ENCODE peak calls at places on chromosomes 4 and X, in eight cellular contexts. G is A549, U is GM13977, R is endothelial cell, A is Calu3, W is GM12865, N is heart left ventricle, L is lower lobe of right lung. B is an unnamed sample.

GRCh38 chrX:48475295-48475694 is 704 bp upstream of the FTSJ1 start:
- DNase-seq in G (no peak), U (no peak), R (no peak), A (peak), W (no peak), N (no peak), L (no peak), B (no peak)

GRCh38 chr4:42673084-42673429 is 16.2 kb upstream of the ATP8A1 start:
- DNase-seq in G (no peak), U (no peak), R (no peak), A (no peak), W (no peak), N (peak), L (peak), B (no peak)

GRCh38 chrX:31200430-31200829 is 128.6 kb upstream of the FTHL17 start:
- DNase-seq in G (no peak), U (no peak), R (no peak), A (no peak), W (no peak), N (no peak), L (no peak), B (no peak)

GRCh38 chr4:98939892-98940298 is 11.0 kb upstream of the EIF4E start:
- DNase-seq in G (peak), U (no peak), R (peak), A (peak), W (peak), N (no peak), L (no peak), B (peak)

GRCh38 chrX:106862972-106863688 is 40.0 kb downstream of the RIPPLY1 start:
- DNase-seq in G (peak), U (peak), R (peak), A (peak), W (peak), N (no peak), L (no peak), B (no peak)

GRCh38 chrX:107561468-107562215 is 66.7 kb upstream of the PRPS1 start:
- DNase-seq in G (no peak), U (no peak), R (no peak), A (no peak), W (no peak), N (no peak), L (no peak), B (no peak)

GRCh38 chr4:61918507-61919462 is 718.7 kb downstream of the ADGRL3 start:
- DNase-seq in G (no peak), U (no peak), R (no peak), A (no peak), W (no peak), N (no peak), L (no peak), B (no peak)

GRCh38 chr4:10403633-10404445 is 53.4 kb downstream of the ZNF518B start:
- DNase-seq in G (peak), U (peak), R (peak), A (peak), W (peak), N (no peak), L (no peak), B (peak)

GRCh38 chr4:55933611-55934010 is 15.1 kb upstream of the CEP135 start:
- DNase-seq in G (no peak), U (no peak), R (no peak), A (no peak), W (no peak), N (no peak), L (no peak), B (no peak)

GRCh38 chrX:131728295-131729145 is 184.6 kb downstream of the OR13H1 start:
- DNase-seq in G (peak), U (peak), R (no peak), A (no peak), W (no peak), N (no peak), L (no peak), B (no peak)

GRCh38 chr4:113293043-113293560 is 243.6 kb downstream of the ANK2 start:
- DNase-seq in G (no peak), U (no peak), R (no peak), A (no peak), W (no peak), N (no peak), L (no peak), B (peak)

GRCh38 chr4:155433636-155434360 is 57.0 kb upstream of the MAP9 start:
- DNase-seq in G (peak), U (no peak), R (no peak), A (no peak), W (no peak), N (no peak), L (no peak), B (peak)

GRCh38 chrX:66110112-66110511 is 53.9 kb upstream of the HEPH start:
- DNase-seq in G (peak), U (peak), R (peak), A (no peak), W (peak), N (peak), L (no peak), B (no peak)

GRCh38 chrX:19332983-19333382 is 10.7 kb upstream of the PDHA1 start:
- DNase-seq in G (no peak), U (no peak), R (no peak), A (no peak), W (no peak), N (peak), L (no peak), B (no peak)

GRCh38 chr4:101355246-101355645 is 7.9 kb upstream of the PPP3CA start:
- DNase-seq in G (no peak), U (peak), R (no peak), A (no peak), W (peak), N (no peak), L (no peak), B (no peak)

GRCh38 chr4:83582289-83582756 is 46.4 kb downstream of the GPAT3 start:
- DNase-seq in G (peak), U (no peak), R (no peak), A (peak), W (peak), N (peak), L (no peak), B (no peak)

GRCh38 chrX:151397741-151398070 is 700 bp downstream of the VMA21 start:
- DNase-seq in G (peak), U (peak), R (no peak), A (no peak), W (peak), N (no peak), L (no peak), B (no peak)

GRCh38 chrX:132967049-132967448 is 8.6 kb upstream of the HS6ST2 start:
- DNase-seq in G (no peak), U (no peak), R (no peak), A (no peak), W (no peak), N (no peak), L (no peak), B (no peak)

GRCh38 chr4:174278467-174278866 is 5.0 kb downstream of the FBXO8 start:
- DNase-seq in G (no peak), U (no peak), R (no peak), A (no peak), W (no peak), N (no peak), L (no peak), B (no peak)

GRCh38 chr4:174198396-174199179 is 84.9 kb downstream of the FBXO8 start:
- DNase-seq in G (peak), U (no peak), R (no peak), A (no peak), W (no peak), N (no peak), L (no peak), B (peak)

GRCh38 chr4:110663738-110664444 is 41.0 kb upstream of the PITX2 start:
- DNase-seq in G (peak), U (no peak), R (no peak), A (no peak), W (no peak), N (no peak), L (no peak), B (peak)

GRCh38 chrX:1487401-1487800 is 34.7 kb upstream of the ASMTL start:
- DNase-seq in G (no peak), U (no peak), R (no peak), A (no peak), W (no peak), N (peak), L (no peak), B (no peak)

GRCh38 chrX:128676651-128677050 is 624.4 kb upstream of the ACTRT1 start:
- DNase-seq in G (no peak), U (no peak), R (no peak), A (no peak), W (no peak), N (no peak), L (no peak), B (no peak)

GRCh38 chr4:168716411-168717129 is 219.7 kb downstream of the PALLD start:
- DNase-seq in G (no peak), U (no peak), R (no peak), A (no peak), W (no peak), N (no peak), L (no peak), B (no peak)

GRCh38 chrX:132270699-132271098 is 51.5 kb upstream of the RAP2C start:
- DNase-seq in G (no peak), U (no peak), R (no peak), A (no peak), W (no peak), N (peak), L (no peak), B (peak)

GRCh38 chr4:42420120-42420519 is 22.8 kb downstream of the SHISA3 start:
- DNase-seq in G (no peak), U (no peak), R (no peak), A (no peak), W (no peak), N (no peak), L (no peak), B (no peak)

GRCh38 chr4:111136438-111136837 is 513.6 kb upstream of the PITX2 start:
- DNase-seq in G (peak), U (no peak), R (no peak), A (peak), W (peak), N (no peak), L (no peak), B (peak)

GRCh38 chr4:101981756-101982155 is 191.2 kb downstream of the BANK1 start:
- DNase-seq in G (no peak), U (no peak), R (no peak), A (peak), W (no peak), N (no peak), L (no peak), B (no peak)

GRCh38 chr4:53185853-53186590 is 179.8 kb downstream of the SCFD2 start:
- DNase-seq in G (no peak), U (no peak), R (no peak), A (no peak), W (no peak), N (no peak), L (no peak), B (peak)

GRCh38 chr4:70704333-70705145 is 16.2 kb downstream of the UTP3 start:
- DNase-seq in G (peak), U (peak), R (peak), A (peak), W (peak), N (peak), L (peak), B (peak)

GRCh38 chrX:11257290-11257689 is 35.9 kb upstream of the AMELX start:
- DNase-seq in G (no peak), U (no peak), R (no peak), A (no peak), W (no peak), N (no peak), L (no peak), B (no peak)

GRCh38 chr4:179521937-179522336 is 2079.7 kb upstream of the AGA start:
- DNase-seq in G (no peak), U (no peak), R (no peak), A (no peak), W (no peak), N (no peak), L (no peak), B (no peak)

GRCh38 chrX:3066555-3066954 is 25.3 kb downstream of the ARSF start:
- DNase-seq in G (no peak), U (no peak), R (no peak), A (peak), W (no peak), N (peak), L (no peak), B (no peak)

GRCh38 chr4:151012836-151013235 is 2.2 kb downstream of the LRBA start:
- DNase-seq in G (no peak), U (no peak), R (no peak), A (peak), W (peak), N (no peak), L (no peak), B (no peak)

GRCh38 chr4:165027762-165028402 is 3.9 kb upstream of the TRIM60 start:
- DNase-seq in G (no peak), U (no peak), R (no peak), A (no peak), W (no peak), N (no peak), L (no peak), B (no peak)

GRCh38 chr4:156676116-156676851 is 295.3 kb downstream of the PDGFC start:
- DNase-seq in G (no peak), U (no peak), R (no peak), A (no peak), W (no peak), N (no peak), L (no peak), B (no peak)

GRCh38 chr4:25144870-25145481 is 15.3 kb downstream of the SEPSECS start:
- DNase-seq in G (peak), U (peak), R (no peak), A (no peak), W (peak), N (no peak), L (no peak), B (peak)

GRCh38 chr4:147578057-147578476 is 39.1 kb upstream of the TMEM184C start:
- DNase-seq in G (peak), U (no peak), R (no peak), A (peak), W (peak), N (no peak), L (no peak), B (peak)

DNA sequence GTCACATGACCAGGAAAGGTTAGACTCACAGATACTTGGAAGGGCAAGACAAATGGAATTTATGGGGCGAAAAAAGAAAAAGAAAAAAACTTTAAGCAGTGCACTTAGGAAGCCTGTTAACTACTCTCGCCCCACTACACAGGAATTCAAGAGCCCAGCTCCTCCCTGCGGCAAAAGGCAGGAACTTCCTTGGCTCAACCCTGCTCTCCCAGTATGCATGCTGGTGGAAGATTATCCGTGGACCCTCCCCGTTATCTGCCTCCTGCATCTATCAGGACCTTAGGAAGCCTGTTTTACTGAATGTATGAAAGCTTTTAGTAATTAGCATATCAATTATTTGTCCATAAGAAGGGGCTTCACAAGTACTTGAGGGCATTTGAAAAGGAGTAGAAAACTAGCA is 40.1 kb upstream of the RPA4 start:
- DNase-seq in G (no peak), U (no peak), R (peak), A (no peak), W (no peak), N (no peak), L (no peak), B (no peak)
- TF ChIP-seq CTCF in G (no peak), U (no peak), R (no peak), A (no peak), W (no peak), N (peak), L (no peak), B (no peak)

GRCh38 chrX:155954793-155955192 is 42.7 kb upstream of the IL9R start:
- DNase-seq in G (no peak), U (no peak), R (no peak), A (no peak), W (no peak), N (no peak), L (no peak), B (no peak)
- TF ChIP-seq CTCF in G (no peak), U (no peak), R (no peak), A (no peak), W (no peak), N (no peak), L (no peak), B (no peak)

DNA sequence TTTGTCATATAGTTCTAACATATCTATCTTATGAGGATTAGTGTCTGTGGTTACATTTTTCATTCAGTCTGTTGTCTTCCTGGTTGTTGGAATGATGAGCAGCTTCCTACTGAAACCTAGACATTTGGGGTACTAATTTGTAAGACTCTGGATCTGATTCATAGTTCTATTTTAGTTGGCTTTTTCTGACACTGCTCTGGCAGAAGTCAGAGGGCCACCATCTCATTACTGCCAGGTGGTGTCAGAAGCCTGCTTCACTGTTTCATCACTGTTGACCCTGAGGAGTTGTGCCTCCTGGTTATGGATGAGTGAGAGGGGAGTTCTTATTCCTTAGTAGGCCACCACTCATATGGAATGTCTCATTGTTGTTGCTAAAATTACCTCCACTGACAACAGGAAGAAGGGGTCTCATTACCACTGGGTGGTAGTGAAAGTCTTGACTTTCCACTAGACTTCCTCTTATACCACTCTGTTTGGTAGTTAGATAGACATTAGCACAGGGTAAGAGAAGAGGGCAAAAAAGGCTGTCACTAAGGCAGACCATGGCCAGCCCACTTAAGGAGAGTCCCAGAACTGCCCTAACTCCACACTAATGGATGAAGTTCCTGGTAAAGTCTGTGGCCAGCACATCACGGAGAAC is 395.2 kb downstream of the SPOCK3 start:
- DNase-seq in G (no peak), U (peak), R (no peak), A (no peak), W (peak), N (no peak), L (no peak), B (no peak)
- TF ChIP-seq CTCF in G (no peak), U (no peak), R (no peak), A (no peak), W (no peak), N (no peak), L (no peak), B (no peak)

GRCh38 chr4:84901173-84901572 is 65.3 kb downstream of the WDFY3 start:
- DNase-seq in G (no peak), U (no peak), R (no peak), A (no peak), W (no peak), N (no peak), L (no peak), B (no peak)
- TF ChIP-seq CTCF in G (no peak), U (no peak), R (no peak), A (no peak), W (no peak), N (no peak), L (no peak), B (peak)

DNA sequence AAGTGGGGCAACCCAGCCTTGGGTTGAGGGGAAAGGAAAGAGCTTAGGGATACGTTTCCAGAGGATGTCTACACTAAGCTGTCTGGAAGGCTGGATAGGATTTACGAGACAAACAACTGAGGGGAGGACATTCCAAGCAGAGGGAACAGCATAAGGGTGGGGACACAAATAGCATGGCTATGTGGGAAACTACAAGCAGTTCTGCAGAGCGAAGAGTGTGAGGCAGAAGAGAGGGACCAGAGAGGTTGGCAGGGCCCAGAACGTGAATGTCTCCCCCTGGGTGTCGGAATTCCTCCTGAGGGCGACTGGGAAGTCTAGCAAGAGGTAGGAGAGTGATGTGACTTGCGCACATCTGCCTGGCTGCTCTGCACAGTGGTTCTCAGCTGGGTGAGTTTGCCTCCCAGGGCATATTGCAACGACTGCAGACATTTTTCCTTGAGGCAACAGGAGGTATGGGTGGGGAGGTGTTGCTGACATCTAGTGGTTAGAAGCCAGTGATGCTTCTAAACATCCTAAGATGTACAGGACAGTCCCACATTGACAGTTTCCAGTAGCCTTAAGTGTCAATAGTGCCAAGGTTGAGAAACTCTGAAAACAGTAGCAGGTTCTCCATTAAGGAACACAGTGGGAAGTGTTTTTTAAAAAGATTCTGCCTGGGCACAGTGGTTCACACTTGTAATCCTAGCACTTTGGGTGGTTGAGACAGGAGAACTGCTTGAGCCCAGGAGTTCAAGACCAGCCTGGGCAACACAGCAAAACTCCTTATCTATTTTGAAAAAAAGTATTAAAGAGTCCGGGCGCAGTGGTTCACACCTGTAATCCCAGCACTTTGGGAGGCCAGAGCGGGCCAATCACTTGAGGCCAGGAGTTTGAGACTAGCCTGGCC is 9.2 kb downstream of the NDUFA1 start:
- DNase-seq in G (peak), U (peak), R (peak), A (peak), W (peak), N (no peak), L (no peak), B (peak)
- TF ChIP-seq CTCF in G (peak), U (peak), R (peak), A (no peak), W (peak), N (peak), L (peak), B (peak)

DNA sequence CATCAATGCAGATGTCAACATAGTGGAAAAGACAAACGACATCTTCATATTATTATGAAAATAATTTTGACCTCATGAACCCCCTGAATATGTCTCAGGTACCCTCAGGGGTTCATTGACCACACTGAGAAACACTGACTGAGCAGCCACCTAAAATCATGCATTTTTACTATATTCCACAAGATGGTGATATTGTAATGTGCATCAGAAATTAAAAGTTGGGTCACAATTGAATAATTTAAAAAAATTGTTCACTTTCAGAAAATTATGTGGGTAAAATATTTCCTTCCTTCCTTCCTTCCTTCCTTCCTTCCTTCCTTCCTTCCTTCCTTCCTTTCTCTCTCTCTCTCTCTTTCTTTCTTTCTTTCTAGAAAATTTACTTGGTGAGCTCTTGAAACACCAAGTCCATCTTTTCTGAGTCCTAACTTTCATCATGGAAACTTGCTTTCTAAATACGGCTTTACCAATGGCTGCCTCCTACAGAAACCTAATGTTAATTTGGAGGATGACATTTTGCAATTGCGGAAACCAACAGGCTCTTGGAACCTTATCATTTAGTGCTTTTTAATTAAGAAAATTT is 103.6 kb downstream of the RTL3 start:
- DNase-seq in G (no peak), U (peak), R (no peak), A (no peak), W (peak), N (no peak), L (no peak), B (no peak)
- TF ChIP-seq CTCF in G (peak), U (peak), R (no peak), A (no peak), W (peak), N (peak), L (peak), B (peak)

B was measured in HFFc6.